ENCODE peak calls at places on chromosomes 1 and 21, in seven cellular contexts. C is suprapubic skin; Y is Ammon's horn; E is activated CD4-positive, alpha-beta T cell treated with anti-CD3 and anti-CD28 coated beads, Interleukin-2, amount 50 U/mL, for 1 hour; Q is foreskin fibroblast; K is activated naive CD8-positive, alpha-beta T cell treated with anti-CD3 and anti-CD28 coated beads, Interleukin-2, amount 10 ng/mL, durations not matched to agents 7 days and 5 days; V is HTR-8/SVneo. B is an unnamed sample.

GRCh38 chr21:36183144-36183795 is 26.6 kb downstream of the DOP1B start:
- DNase-seq in C (no peak), Y (no peak), E (no peak), Q (peak), K (no peak), V (no peak), B (no peak)

GRCh38 chr1:150567717-150568561 is 11.5 kb downstream of the MCL1 start:
- DNase-seq in C (peak), Y (peak), E (no peak), Q (peak), K (peak), V (peak), B (peak)

GRCh38 chr1:47835409-47835808 is 161.8 kb downstream of the TRABD2B start:
- DNase-seq in C (no peak), Y (no peak), E (no peak), Q (no peak), K (no peak), V (no peak), B (no peak)

GRCh38 chr21:36550761-36551160 is 70.8 kb upstream of the CLDN14 start:
- DNase-seq in C (no peak), Y (no peak), E (no peak), Q (peak), K (no peak), V (no peak), B (no peak)

GRCh38 chr1:81803423-81804103 is 2.8 kb downstream of the ADGRL2 start:
- DNase-seq in C (no peak), Y (peak), E (no peak), Q (peak), K (no peak), V (no peak), B (peak)

GRCh38 chr1:185960377-185961151 is 226.4 kb downstream of the HMCN1 start:
- DNase-seq in C (peak), Y (no peak), E (no peak), Q (peak), K (no peak), V (no peak), B (no peak)

GRCh38 chr1:168751195-168751650 is 22.2 kb upstream of the DPT start:
- DNase-seq in C (no peak), Y (no peak), E (no peak), Q (no peak), K (no peak), V (no peak), B (no peak)

GRCh38 chr1:2463396-2463795 is 12.7 kb upstream of the PLCH2 start:
- DNase-seq in C (no peak), Y (no peak), E (no peak), Q (peak), K (no peak), V (no peak), B (no peak)

GRCh38 chr1:232462200-232462599 is 167.7 kb downstream of the SIPA1L2 start:
- DNase-seq in C (no peak), Y (no peak), E (no peak), Q (no peak), K (no peak), V (no peak), B (peak)

GRCh38 chr1:71307451-71307850 is 226.6 kb upstream of the ZRANB2 start:
- DNase-seq in C (no peak), Y (no peak), E (no peak), Q (peak), K (no peak), V (no peak), B (peak)

GRCh38 chr1:15153842-15154479 is 414 bp downstream of the TMEM51 start:
- DNase-seq in C (no peak), Y (peak), E (no peak), Q (peak), K (peak), V (peak), B (peak)

GRCh38 chr1:29176567-29176966 is 5.1 kb downstream of the SRSF4 start:
- DNase-seq in C (no peak), Y (no peak), E (no peak), Q (peak), K (no peak), V (no peak), B (no peak)

GRCh38 chr1:3543076-3544049 is 67.9 kb downstream of the MEGF6 start:
- DNase-seq in C (no peak), Y (no peak), E (no peak), Q (peak), K (no peak), V (peak), B (no peak)

GRCh38 chr1:214615111-214615510 is 12.1 kb downstream of the CENPF start:
- DNase-seq in C (no peak), Y (no peak), E (no peak), Q (peak), K (no peak), V (no peak), B (no peak)

GRCh38 chr1:168861421-168862023 is 132.5 kb upstream of the DPT start:
- DNase-seq in C (no peak), Y (no peak), E (no peak), Q (no peak), K (no peak), V (no peak), B (no peak)

GRCh38 chr1:81004011-81004410 is 796.7 kb upstream of the ADGRL2 start:
- DNase-seq in C (no peak), Y (peak), E (no peak), Q (no peak), K (no peak), V (no peak), B (no peak)

GRCh38 chr21:40840441-40840840 is 6.5 kb downstream of the DSCAM start:
- DNase-seq in C (no peak), Y (no peak), E (no peak), Q (no peak), K (no peak), V (no peak), B (no peak)

GRCh38 chr1:26358411-26359384 is 4.8 kb upstream of the CRYBG2 start:
- DNase-seq in C (no peak), Y (no peak), E (peak), Q (no peak), K (peak), V (no peak), B (peak)

GRCh38 chr1:162916407-162916806 is 55.4 kb upstream of the CCDC190 start:
- DNase-seq in C (no peak), Y (no peak), E (no peak), Q (peak), K (no peak), V (no peak), B (no peak)

GRCh38 chr1:24899581-24900485 is 30.2 kb downstream of the RUNX3 start:
- DNase-seq in C (no peak), Y (no peak), E (no peak), Q (no peak), K (no peak), V (no peak), B (peak)

GRCh38 chr1:2643414-2644077 is 10.7 kb upstream of the MMEL1 start:
- DNase-seq in C (peak), Y (no peak), E (no peak), Q (no peak), K (peak), V (no peak), B (no peak)

GRCh38 chr1:218886472-218886871 is 287.2 kb upstream of the LYPLAL1 start:
- DNase-seq in C (no peak), Y (peak), E (no peak), Q (peak), K (no peak), V (no peak), B (no peak)

GRCh38 chr21:25963186-25963585 is 207.4 kb downstream of the APP start:
- DNase-seq in C (no peak), Y (no peak), E (no peak), Q (peak), K (no peak), V (peak), B (no peak)

GRCh38 chr1:150841626-150842025 is 33.6 kb upstream of the CTSK start:
- DNase-seq in C (no peak), Y (no peak), E (no peak), Q (no peak), K (no peak), V (no peak), B (no peak)

GRCh38 chr1:232282541-232282940 is 347.4 kb downstream of the SIPA1L2 start:
- DNase-seq in C (no peak), Y (no peak), E (no peak), Q (no peak), K (no peak), V (no peak), B (no peak)

GRCh38 chr1:41236781-41237180 is 5.3 kb downstream of the SCMH1 start:
- DNase-seq in C (no peak), Y (no peak), E (no peak), Q (no peak), K (no peak), V (no peak), B (no peak)

B was measured in NCI-H2171 treated with DMSO at 0.1 percent for 48 hours.